ENCODE peak calls at places on chromosomes 7 and 10, in four cellular contexts. T, D, L and I are unnamed samples.

GRCh38 chr10:131929122-131929845 is 28.5 kb downstream of the PPP2R2D start:
- DNase-seq in T (no peak), D (no peak), L (no peak), I (no peak)

GRCh38 chr10:129629911-129630310 is 162.9 kb downstream of the MGMT start:
- DNase-seq in T (no peak), D (no peak), L (no peak), I (no peak)

GRCh38 chr10:78630944-78631838 is 437.6 kb upstream of the ZMIZ1 start:
- DNase-seq in T (no peak), D (no peak), L (no peak), I (no peak)

GRCh38 chr10:76632158-76633051 is 1005.2 kb downstream of the KCNMA1 start:
- DNase-seq in T (no peak), D (no peak), L (no peak), I (peak; percentile 38)

GRCh38 chr10:22420787-22421517 is 75.7 kb downstream of the SPAG6 start:
- DNase-seq in T (no peak), D (no peak), L (no peak), I (no peak)

GRCh38 chr7:36985866-36986402 is 261.6 kb upstream of the AOAH start:
- DNase-seq in T (no peak), D (no peak), L (no peak), I (no peak)

GRCh38 chr10:677038-677437 is 12.4 kb downstream of the DIP2C start:
- DNase-seq in T (no peak), D (no peak), L (no peak), I (no peak)

GRCh38 chr7:43481905-43482678 is 100.8 kb upstream of the STK17A start:
- DNase-seq in T (peak; percentile 48), D (no peak), L (no peak), I (no peak)

GRCh38 chr10:10792681-10793080 is 225.0 kb upstream of the CELF2 start:
- DNase-seq in T (no peak), D (no peak), L (no peak), I (no peak)

GRCh38 chr7:129110575-129111376 is 33.7 kb upstream of the TSPAN33 start:
- DNase-seq in T (no peak), D (no peak), L (no peak), I (peak; percentile 83)

GRCh38 chr10:69800109-69800508 is 1.6 kb upstream of the COL13A1 start:
- DNase-seq in T (no peak), D (no peak), L (peak; percentile 43), I (peak; percentile 45)

GRCh38 chr10:28939352-28940157 is 262.2 kb downstream of the BAMBI start:
- DNase-seq in T (peak; percentile 48), D (peak; percentile 75), L (peak; percentile 74), I (peak; percentile 8)

GRCh38 chr7:753190-753589 is 26.1 kb upstream of the PRKAR1B start:
- DNase-seq in T (no peak), D (no peak), L (no peak), I (no peak)

GRCh38 chr10:105540381-105540780 is 899.3 kb downstream of the SORCS3 start:
- DNase-seq in T (no peak), D (no peak), L (no peak), I (no peak)

GRCh38 chr10:3330687-3331086 is 158.1 kb upstream of the PITRM1 start:
- DNase-seq in T (peak; percentile 47), D (no peak), L (peak; percentile 39), I (no peak)

GRCh38 chr7:150317748-150318444 is 5.3 kb upstream of the LRRC61 start:
- DNase-seq in T (peak; percentile 68), D (no peak), L (no peak), I (no peak)

GRCh38 chr10:8040651-8041050 is 13.8 kb upstream of the GATA3 start:
- DNase-seq in T (no peak), D (no peak), L (no peak), I (no peak)

GRCh38 chr7:82578430-82578829 is 134.9 kb upstream of the CACNA2D1 start:
- DNase-seq in T (no peak), D (no peak), L (no peak), I (no peak)

GRCh38 chr10:29895436-29895835 is 163.9 kb downstream of the JCAD start:
- DNase-seq in T (peak; percentile 88), D (peak; percentile 78), L (peak; percentile 33), I (peak; percentile 24)

GRCh38 chr10:25682203-25682950 is 251.7 kb upstream of the MYO3A start:
- DNase-seq in T (peak; percentile 13), D (no peak), L (no peak), I (peak; percentile 33)

GRCh38 chr10:99560277-99561126 is 27.8 kb downstream of the NKX2-3 start:
- DNase-seq in T (no peak), D (no peak), L (peak; percentile 46), I (peak; percentile 57)

GRCh38 chr7:33137098-33137497 is 7.7 kb downstream of the BBS9 start:
- DNase-seq in T (no peak), D (no peak), L (no peak), I (no peak)

GRCh38 chr10:75230600-75231038 is 5.1 kb downstream of the COMTD1 start:
- DNase-seq in T (no peak), D (peak; percentile 82), L (peak; percentile 90), I (peak; percentile 93)

GRCh38 chr7:63043657-63044543 is 954.7 kb upstream of the ZNF722 start:
- DNase-seq in T (no peak), D (no peak), L (no peak), I (no peak)

GRCh38 chr10:129888784-129889616 is 75.1 kb downstream of the EBF3 start:
- DNase-seq in T (no peak), D (peak; percentile 34), L (no peak), I (peak; percentile 46)